ENCODE peak calls at places on chromosome X, in seven cellular contexts. One of them, this sample, is unnamed.

GRCh38 chrX:111511477-111511876 is at the start of gene SERTM2:
- DNase-seq in pancreas: no peak
- DNase-seq in progenitor cell of endocrine pancreas: no peak
- DNase-seq in hepatocyte: peak
- DNase-seq in GM12865: no peak
- DNase-seq in epithelial cell of proximal tubule: no peak
- DNase-seq in psoas muscle: no peak
- DNase-seq in this sample: no peak

GRCh38 chrX:74132265-74132664 is 171.7 kb upstream of the ZCCHC13 start:
- DNase-seq in pancreas: no peak
- DNase-seq in progenitor cell of endocrine pancreas: no peak
- DNase-seq in hepatocyte: no peak
- DNase-seq in GM12865: no peak
- DNase-seq in epithelial cell of proximal tubule: no peak
- DNase-seq in psoas muscle: no peak
- DNase-seq in this sample: no peak

GRCh38 chrX:20140410-20140809 is 1.2 kb downstream of the EIF1AX start:
- DNase-seq in pancreas: no peak
- DNase-seq in progenitor cell of endocrine pancreas: no peak
- DNase-seq in hepatocyte: no peak
- DNase-seq in GM12865: peak
- DNase-seq in epithelial cell of proximal tubule: no peak
- DNase-seq in psoas muscle: no peak
- DNase-seq in this sample: no peak

GRCh38 chrX:38175140-38175539 is 45.5 kb downstream of the SRPX start:
- DNase-seq in pancreas: peak
- DNase-seq in progenitor cell of endocrine pancreas: peak
- DNase-seq in hepatocyte: peak
- DNase-seq in GM12865: peak
- DNase-seq in epithelial cell of proximal tubule: no peak
- DNase-seq in psoas muscle: no peak
- DNase-seq in this sample: no peak

GRCh38 chrX:74015379-74016019 is 288.5 kb upstream of the ZCCHC13 start:
- DNase-seq in pancreas: peak
- DNase-seq in progenitor cell of endocrine pancreas: peak
- DNase-seq in hepatocyte: peak
- DNase-seq in GM12865: peak
- DNase-seq in epithelial cell of proximal tubule: peak
- DNase-seq in psoas muscle: peak
- DNase-seq in this sample: peak

GRCh38 chrX:131830400-131831184 is 192.5 kb upstream of the STK26 start:
- DNase-seq in pancreas: peak
- DNase-seq in progenitor cell of endocrine pancreas: peak
- DNase-seq in hepatocyte: peak
- DNase-seq in GM12865: no peak
- DNase-seq in epithelial cell of proximal tubule: peak
- DNase-seq in psoas muscle: peak
- DNase-seq in this sample: peak

GRCh38 chrX:119181491-119181890 is 53.9 kb upstream of the KIAA1210 start:
- DNase-seq in pancreas: no peak
- DNase-seq in progenitor cell of endocrine pancreas: no peak
- DNase-seq in hepatocyte: peak
- DNase-seq in GM12865: no peak
- DNase-seq in epithelial cell of proximal tubule: peak
- DNase-seq in psoas muscle: no peak
- DNase-seq in this sample: no peak

GRCh38 chrX:140249122-140249521 is 255.7 kb downstream of the SOX3 start:
- DNase-seq in pancreas: no peak
- DNase-seq in progenitor cell of endocrine pancreas: no peak
- DNase-seq in hepatocyte: no peak
- DNase-seq in GM12865: no peak
- DNase-seq in epithelial cell of proximal tubule: no peak
- DNase-seq in psoas muscle: no peak
- DNase-seq in this sample: no peak

GRCh38 chrX:1035206-1035605 is 177.2 kb downstream of the CRLF2 start:
- DNase-seq in pancreas: no peak
- DNase-seq in progenitor cell of endocrine pancreas: no peak
- DNase-seq in hepatocyte: no peak
- DNase-seq in GM12865: no peak
- DNase-seq in epithelial cell of proximal tubule: no peak
- DNase-seq in psoas muscle: no peak
- DNase-seq in this sample: no peak

GRCh38 chrX:15236146-15236545 is 33.7 kb downstream of the ASB9 start:
- DNase-seq in pancreas: no peak
- DNase-seq in progenitor cell of endocrine pancreas: no peak
- DNase-seq in hepatocyte: no peak
- DNase-seq in GM12865: no peak
- DNase-seq in epithelial cell of proximal tubule: no peak
- DNase-seq in psoas muscle: no peak
- DNase-seq in this sample: no peak

GRCh38 chrX:46203115-46203514 is 342.1 kb downstream of the ZNF674 start:
- DNase-seq in pancreas: no peak
- DNase-seq in progenitor cell of endocrine pancreas: no peak
- DNase-seq in hepatocyte: no peak
- DNase-seq in GM12865: no peak
- DNase-seq in epithelial cell of proximal tubule: no peak
- DNase-seq in psoas muscle: no peak
- DNase-seq in this sample: no peak

GRCh38 chrX:9902651-9903050 is 64.5 kb upstream of the CLDN34 start:
- DNase-seq in pancreas: no peak
- DNase-seq in progenitor cell of endocrine pancreas: no peak
- DNase-seq in hepatocyte: no peak
- DNase-seq in GM12865: no peak
- DNase-seq in epithelial cell of proximal tubule: no peak
- DNase-seq in psoas muscle: no peak
- DNase-seq in this sample: no peak

GRCh38 chrX:31279359-31279758 is 207.5 kb upstream of the FTHL17 start:
- DNase-seq in pancreas: no peak
- DNase-seq in progenitor cell of endocrine pancreas: no peak
- DNase-seq in hepatocyte: peak
- DNase-seq in GM12865: peak
- DNase-seq in epithelial cell of proximal tubule: no peak
- DNase-seq in psoas muscle: no peak
- DNase-seq in this sample: no peak

GRCh38 chrX:121333942-121334341 is 286.5 kb downstream of the GLUD2 start:
- DNase-seq in pancreas: no peak
- DNase-seq in progenitor cell of endocrine pancreas: no peak
- DNase-seq in hepatocyte: peak
- DNase-seq in GM12865: no peak
- DNase-seq in epithelial cell of proximal tubule: no peak
- DNase-seq in psoas muscle: no peak
- DNase-seq in this sample: no peak

GRCh38 chrX:45799576-45799975 is 598.9 kb upstream of the DIPK2B start:
- DNase-seq in pancreas: no peak
- DNase-seq in progenitor cell of endocrine pancreas: no peak
- DNase-seq in hepatocyte: no peak
- DNase-seq in GM12865: no peak
- DNase-seq in epithelial cell of proximal tubule: no peak
- DNase-seq in psoas muscle: no peak
- DNase-seq in this sample: no peak

GRCh38 chrX:17817242-17817641 is 43.9 kb downstream of the RAI2 start:
- DNase-seq in pancreas: no peak
- DNase-seq in progenitor cell of endocrine pancreas: no peak
- DNase-seq in hepatocyte: no peak
- DNase-seq in GM12865: no peak
- DNase-seq in epithelial cell of proximal tubule: no peak
- DNase-seq in psoas muscle: no peak
- DNase-seq in this sample: no peak

GRCh38 chrX:122545778-122546177 is 638.3 kb upstream of the GRIA3 start:
- DNase-seq in pancreas: no peak
- DNase-seq in progenitor cell of endocrine pancreas: no peak
- DNase-seq in hepatocyte: no peak
- DNase-seq in GM12865: no peak
- DNase-seq in epithelial cell of proximal tubule: no peak
- DNase-seq in psoas muscle: no peak
- DNase-seq in this sample: no peak

GRCh38 chrX:30224541-30224940 is 5.9 kb upstream of the MAGEB3 start:
- DNase-seq in pancreas: no peak
- DNase-seq in progenitor cell of endocrine pancreas: no peak
- DNase-seq in hepatocyte: no peak
- DNase-seq in GM12865: no peak
- DNase-seq in epithelial cell of proximal tubule: no peak
- DNase-seq in psoas muscle: no peak
- DNase-seq in this sample: no peak

GRCh38 chrX:24025741-24026402 is 1.1 kb downstream of the KLHL15 start:
- DNase-seq in pancreas: peak
- DNase-seq in progenitor cell of endocrine pancreas: no peak
- DNase-seq in hepatocyte: peak
- DNase-seq in GM12865: peak
- DNase-seq in epithelial cell of proximal tubule: no peak
- DNase-seq in psoas muscle: no peak
- DNase-seq in this sample: no peak

GRCh38 chrX:18291006-18291545 is 63.4 kb downstream of the SCML2 start:
- DNase-seq in pancreas: no peak
- DNase-seq in progenitor cell of endocrine pancreas: no peak
- DNase-seq in hepatocyte: no peak
- DNase-seq in GM12865: no peak
- DNase-seq in epithelial cell of proximal tubule: no peak
- DNase-seq in psoas muscle: no peak
- DNase-seq in this sample: no peak

GRCh38 chrX:101973066-101973465 is 41.2 kb upstream of the ZMAT1 start:
- DNase-seq in pancreas: no peak
- DNase-seq in progenitor cell of endocrine pancreas: no peak
- DNase-seq in hepatocyte: no peak
- DNase-seq in GM12865: no peak
- DNase-seq in epithelial cell of proximal tubule: no peak
- DNase-seq in psoas muscle: no peak
- DNase-seq in this sample: no peak

GRCh38 chrX:40683245-40683644 is 35.9 kb upstream of the CXorf38 start:
- DNase-seq in pancreas: no peak
- DNase-seq in progenitor cell of endocrine pancreas: no peak
- DNase-seq in hepatocyte: no peak
- DNase-seq in GM12865: no peak
- DNase-seq in epithelial cell of proximal tubule: no peak
- DNase-seq in psoas muscle: no peak
- DNase-seq in this sample: no peak

GRCh38 chrX:12894074-12894691 is 12.2 kb upstream of the TLR8 start:
- DNase-seq in pancreas: peak
- DNase-seq in progenitor cell of endocrine pancreas: no peak
- DNase-seq in hepatocyte: peak
- DNase-seq in GM12865: peak
- DNase-seq in epithelial cell of proximal tubule: no peak
- DNase-seq in psoas muscle: peak
- DNase-seq in this sample: no peak
- TF ChIP-seq CTCF in pancreas: peak
- TF ChIP-seq CTCF in progenitor cell of endocrine pancreas: peak
- TF ChIP-seq CTCF in hepatocyte: peak
- TF ChIP-seq CTCF in GM12865: peak
- TF ChIP-seq CTCF in epithelial cell of proximal tubule: peak
- TF ChIP-seq CTCF in psoas muscle: peak
- TF ChIP-seq CTCF in this sample: peak

DNA sequence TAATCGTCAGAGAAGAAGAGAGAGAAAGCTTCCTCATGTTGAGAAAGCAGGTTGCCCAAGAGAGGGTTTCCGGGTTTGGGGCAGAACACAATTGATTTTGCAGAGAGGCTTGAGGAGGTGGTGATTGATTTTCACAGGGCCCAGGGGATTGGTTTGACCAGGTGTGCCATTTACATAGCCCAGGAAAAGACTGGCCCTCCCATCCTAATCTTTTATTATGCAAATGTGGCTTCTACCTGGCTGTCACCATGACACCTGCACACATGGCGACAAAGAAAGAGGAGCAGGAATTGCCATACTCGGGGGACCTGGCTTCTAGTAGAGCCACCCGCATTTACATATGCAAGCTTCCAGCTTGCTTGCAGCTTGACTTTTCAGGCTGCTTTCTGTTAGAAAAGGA is 405.3 kb downstream of the PPP4R3C start:
- DNase-seq in pancreas: no peak
- DNase-seq in progenitor cell of endocrine pancreas: no peak
- DNase-seq in hepatocyte: no peak
- DNase-seq in GM12865: no peak
- DNase-seq in epithelial cell of proximal tubule: no peak
- DNase-seq in psoas muscle: no peak
- DNase-seq in this sample: no peak
- TF ChIP-seq CTCF in pancreas: no peak
- TF ChIP-seq CTCF in progenitor cell of endocrine pancreas: no peak
- TF ChIP-seq CTCF in hepatocyte: no peak
- TF ChIP-seq CTCF in GM12865: no peak
- TF ChIP-seq CTCF in epithelial cell of proximal tubule: no peak
- TF ChIP-seq CTCF in psoas muscle: no peak
- TF ChIP-seq CTCF in this sample: no peak

DNA sequence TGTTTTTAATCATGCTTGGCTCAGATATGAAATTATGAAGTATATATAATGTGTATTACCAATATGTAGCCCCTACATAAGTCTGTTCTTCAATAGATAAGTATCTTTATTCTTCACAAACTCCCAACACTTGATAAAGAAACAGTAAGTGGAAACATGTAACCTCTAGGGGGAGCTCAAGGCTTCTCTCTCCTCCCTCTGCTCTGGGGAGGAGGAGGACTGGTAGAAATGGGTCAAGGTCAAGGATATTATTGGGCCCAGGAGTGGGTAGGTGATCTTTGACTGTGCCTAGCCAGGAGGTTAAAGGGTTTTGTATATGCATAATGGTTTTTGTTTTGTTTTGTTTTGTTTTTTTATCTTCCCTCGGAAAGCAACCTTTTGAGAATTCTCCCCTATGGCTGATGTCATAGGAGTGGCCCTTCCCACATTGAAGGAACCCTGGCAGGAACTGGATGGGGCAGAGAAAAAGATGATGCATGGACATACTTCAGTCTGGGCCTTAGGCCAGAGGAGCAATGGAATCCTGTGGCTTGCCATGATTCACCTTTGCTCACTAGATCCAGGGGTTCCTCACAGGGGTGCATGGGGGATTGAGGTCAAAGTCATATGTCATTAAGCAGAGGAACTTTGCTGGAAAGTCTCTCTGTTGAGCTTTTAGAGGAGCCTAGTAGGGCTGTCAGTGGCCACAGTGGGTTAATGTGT is 460.3 kb downstream of the MID1IP1 start:
- DNase-seq in pancreas: no peak
- DNase-seq in progenitor cell of endocrine pancreas: no peak
- DNase-seq in hepatocyte: peak
- DNase-seq in GM12865: peak
- DNase-seq in epithelial cell of proximal tubule: peak
- DNase-seq in psoas muscle: no peak
- DNase-seq in this sample: no peak
- TF ChIP-seq CTCF in pancreas: no peak
- TF ChIP-seq CTCF in progenitor cell of endocrine pancreas: peak
- TF ChIP-seq CTCF in hepatocyte: peak
- TF ChIP-seq CTCF in GM12865: peak
- TF ChIP-seq CTCF in epithelial cell of proximal tubule: peak
- TF ChIP-seq CTCF in psoas muscle: peak
- TF ChIP-seq CTCF in this sample: peak

GRCh38 chrX:109382332-109382731 is 99.6 kb downstream of the GUCY2F start:
- DNase-seq in pancreas: no peak
- DNase-seq in progenitor cell of endocrine pancreas: no peak
- DNase-seq in hepatocyte: no peak
- DNase-seq in GM12865: no peak
- DNase-seq in epithelial cell of proximal tubule: no peak
- DNase-seq in psoas muscle: no peak
- DNase-seq in this sample: no peak

GRCh38 chrX:109389917-109390316 is 92.0 kb downstream of the GUCY2F start:
- DNase-seq in pancreas: no peak
- DNase-seq in progenitor cell of endocrine pancreas: no peak
- DNase-seq in hepatocyte: no peak
- DNase-seq in GM12865: no peak
- DNase-seq in epithelial cell of proximal tubule: no peak
- DNase-seq in psoas muscle: no peak
- DNase-seq in this sample: no peak

GRCh38 chrX:109390556-109390955 is 91.3 kb downstream of the GUCY2F start:
- DNase-seq in pancreas: no peak
- DNase-seq in progenitor cell of endocrine pancreas: no peak
- DNase-seq in hepatocyte: no peak
- DNase-seq in GM12865: no peak
- DNase-seq in epithelial cell of proximal tubule: no peak
- DNase-seq in psoas muscle: no peak
- DNase-seq in this sample: no peak

GRCh38 chrX:109384569-109385174 is 97.2 kb downstream of the GUCY2F start:
- DNase-seq in pancreas: no peak
- DNase-seq in progenitor cell of endocrine pancreas: no peak
- DNase-seq in hepatocyte: peak
- DNase-seq in GM12865: peak
- DNase-seq in epithelial cell of proximal tubule: no peak
- DNase-seq in psoas muscle: no peak
- DNase-seq in this sample: no peak
- TF ChIP-seq CTCF in pancreas: peak
- TF ChIP-seq CTCF in progenitor cell of endocrine pancreas: peak
- TF ChIP-seq CTCF in hepatocyte: peak
- TF ChIP-seq CTCF in GM12865: peak
- TF ChIP-seq CTCF in epithelial cell of proximal tubule: peak
- TF ChIP-seq CTCF in psoas muscle: peak
- TF ChIP-seq CTCF in this sample: peak